ENCODE peak calls at places on chromosomes 7 and 10, in ten cellular contexts. F, V, Q, L, O, T, C, G, N and S are unnamed samples.

GRCh38 chr7:38883706-38884105 is 25.3 kb downstream of the VPS41 start:
- DNase-seq in F (no peak), V (no peak), Q (no peak), L (no peak), O (no peak), T (no peak), C (no peak), G (no peak), N (no peak), S (no peak)

GRCh38 chr7:28957822-28958234 is 302 bp downstream of the TRIL start:
- DNase-seq in F (no peak), V (peak), Q (no peak), L (no peak), O (no peak), T (no peak), C (no peak), G (no peak), N (no peak), S (peak)

GRCh38 chr7:117202511-117202910 is 120.3 kb downstream of the WNT2 start:
- DNase-seq in F (no peak), V (no peak), Q (no peak), L (peak), O (peak), T (no peak), C (peak), G (no peak), N (no peak), S (no peak)

GRCh38 chr7:36115448-36116321 is 37.4 kb upstream of the EEPD1 start:
- DNase-seq in F (peak), V (peak), Q (peak), L (peak), O (peak), T (peak), C (peak), G (peak), N (peak), S (peak)

GRCh38 chr10:98611432-98611831 is 164.7 kb upstream of the HPS1 start:
- DNase-seq in F (no peak), V (peak), Q (no peak), L (no peak), O (no peak), T (peak), C (peak), G (no peak), N (no peak), S (peak)

GRCh38 chr10:103659674-103660363 is 166.3 kb downstream of the NEURL1 start:
- DNase-seq in F (peak), V (peak), Q (peak), L (peak), O (no peak), T (peak), C (peak), G (peak), N (peak), S (peak)

GRCh38 chr7:120741371-120742042 is 116.4 kb downstream of the TSPAN12 start:
- DNase-seq in F (no peak), V (no peak), Q (no peak), L (no peak), O (peak), T (no peak), C (no peak), G (no peak), N (no peak), S (no peak)

GRCh38 chr7:16646427-16647081 is 573 bp downstream of the BZW2 start:
- DNase-seq in F (no peak), V (peak), Q (no peak), L (peak), O (no peak), T (no peak), C (no peak), G (no peak), N (no peak), S (peak)

GRCh38 chr10:127353544-127353943 is 157.2 kb upstream of the INSYN2A start:
- DNase-seq in F (no peak), V (no peak), Q (no peak), L (no peak), O (no peak), T (no peak), C (no peak), G (no peak), N (no peak), S (no peak)

GRCh38 chr7:116534790-116535189 is 10.0 kb downstream of the CAV1 start:
- DNase-seq in F (no peak), V (no peak), Q (no peak), L (peak), O (no peak), T (peak), C (peak), G (no peak), N (no peak), S (no peak)

GRCh38 chr7:47658886-47659635 is 77.2 kb upstream of the TNS3 start:
- DNase-seq in F (no peak), V (no peak), Q (no peak), L (no peak), O (no peak), T (no peak), C (no peak), G (no peak), N (no peak), S (no peak)

GRCh38 chr7:90224204-90224603 is 12.7 kb downstream of the STEAP2 start:
- DNase-seq in F (no peak), V (no peak), Q (no peak), L (no peak), O (no peak), T (no peak), C (no peak), G (no peak), N (no peak), S (no peak)

GRCh38 chr7:81594767-81595166 is 175.1 kb downstream of the HGF start:
- DNase-seq in F (peak), V (no peak), Q (no peak), L (peak), O (no peak), T (no peak), C (peak), G (no peak), N (peak), S (peak)

GRCh38 chr10:97129666-97130065 is 56.1 kb downstream of the SLIT1 start:
- DNase-seq in F (no peak), V (no peak), Q (no peak), L (no peak), O (no peak), T (no peak), C (no peak), G (no peak), N (no peak), S (no peak)

GRCh38 chr7:129741743-129742213 is 130.3 kb downstream of the NRF1 start:
- DNase-seq in F (no peak), V (peak), Q (no peak), L (no peak), O (no peak), T (no peak), C (no peak), G (no peak), N (no peak), S (no peak)

GRCh38 chr10:36488579-36488978 is 636.8 kb upstream of the ANKRD30A start:
- DNase-seq in F (no peak), V (no peak), Q (no peak), L (no peak), O (no peak), T (no peak), C (no peak), G (no peak), N (no peak), S (no peak)

GRCh38 chr10:124642076-124642710 is 102.0 kb downstream of the FAM53B start:
- DNase-seq in F (no peak), V (no peak), Q (no peak), L (no peak), O (no peak), T (peak), C (no peak), G (no peak), N (peak), S (no peak)

GRCh38 chr7:88309845-88310244 is 3.2 kb upstream of the STEAP4 start:
- DNase-seq in F (no peak), V (no peak), Q (no peak), L (peak), O (no peak), T (no peak), C (no peak), G (no peak), N (no peak), S (no peak)

GRCh38 chr10:61635946-61636345 is 26.8 kb upstream of the CABCOCO1 start:
- DNase-seq in F (no peak), V (no peak), Q (no peak), L (peak), O (peak), T (no peak), C (peak), G (no peak), N (no peak), S (peak)

GRCh38 chr7:116707289-116707688 is 35.3 kb downstream of the MET start:
- DNase-seq in F (no peak), V (no peak), Q (no peak), L (no peak), O (no peak), T (no peak), C (no peak), G (no peak), N (no peak), S (no peak)

GRCh38 chr7:1794888-1795542 is 124.9 kb downstream of the ELFN1 start:
- DNase-seq in F (no peak), V (no peak), Q (no peak), L (peak), O (no peak), T (no peak), C (no peak), G (no peak), N (no peak), S (no peak)

GRCh38 chr7:144020340-144020739 is 20.2 kb downstream of the OR6B1 start:
- DNase-seq in F (no peak), V (no peak), Q (no peak), L (no peak), O (no peak), T (no peak), C (no peak), G (no peak), N (peak), S (no peak)

GRCh38 chr10:91598211-91598981 is 34.5 kb downstream of the PPP1R3C start:
- DNase-seq in F (no peak), V (peak), Q (no peak), L (peak), O (peak), T (no peak), C (peak), G (no peak), N (no peak), S (peak)

GRCh38 chr10:18504161-18504560 is 147.2 kb downstream of the NSUN6 start:
- DNase-seq in F (no peak), V (no peak), Q (no peak), L (no peak), O (no peak), T (no peak), C (no peak), G (no peak), N (no peak), S (no peak)

GRCh38 chr10:12844796-12845524 is 156.6 kb downstream of the CCDC3 start:
- DNase-seq in F (peak), V (peak), Q (no peak), L (peak), O (peak), T (peak), C (peak), G (no peak), N (no peak), S (peak)

GRCh38 chr7:140176271-140176701 is 497 bp downstream of the KDM7A start:
- DNase-seq in F (no peak), V (peak), Q (no peak), L (no peak), O (no peak), T (no peak), C (no peak), G (no peak), N (no peak), S (no peak)

GRCh38 chr7:112162161-112163020 is 43.8 kb downstream of the DOCK4 start:
- DNase-seq in F (no peak), V (peak), Q (peak), L (peak), O (peak), T (peak), C (no peak), G (no peak), N (peak), S (peak)

GRCh38 chr7:158973440-158973839 is 117.1 kb downstream of the DYNC2I1 start:
- DNase-seq in F (no peak), V (peak), Q (no peak), L (no peak), O (no peak), T (no peak), C (no peak), G (no peak), N (peak), S (no peak)

GRCh38 chr10:63005246-63005645 is 127.9 kb upstream of the NRBF2 start:
- DNase-seq in F (peak), V (no peak), Q (no peak), L (peak), O (peak), T (no peak), C (peak), G (no peak), N (no peak), S (peak)

GRCh38 chr10:107614939-107615665 is 450.6 kb upstream of the SORCS1 start:
- DNase-seq in F (no peak), V (no peak), Q (no peak), L (peak), O (peak), T (no peak), C (peak), G (no peak), N (no peak), S (peak)

GRCh38 chr10:14507156-14507555 is 176.4 kb upstream of the FRMD4A start:
- DNase-seq in F (no peak), V (no peak), Q (no peak), L (no peak), O (no peak), T (no peak), C (no peak), G (no peak), N (no peak), S (no peak)

GRCh38 chr7:155913719-155914118 is 101.5 kb upstream of the SHH start:
- DNase-seq in F (no peak), V (no peak), Q (no peak), L (no peak), O (no peak), T (no peak), C (no peak), G (no peak), N (no peak), S (no peak)

GRCh38 chr7:18086165-18087030 is 58.8 kb upstream of the PRPS1L1 start:
- DNase-seq in F (no peak), V (peak), Q (no peak), L (no peak), O (no peak), T (peak), C (no peak), G (no peak), N (peak), S (no peak)

GRCh38 chr10:65793738-65794425 is 1132.0 kb upstream of the LRRTM3 start:
- DNase-seq in F (no peak), V (no peak), Q (no peak), L (peak), O (peak), T (no peak), C (no peak), G (no peak), N (no peak), S (peak)

GRCh38 chr7:17963281-17963680 is 23.0 kb upstream of the SNX13 start:
- DNase-seq in F (no peak), V (no peak), Q (no peak), L (peak), O (no peak), T (no peak), C (peak), G (no peak), N (no peak), S (no peak)

GRCh38 chr7:3198316-3198715 is 102.7 kb upstream of the SDK1 start:
- DNase-seq in F (no peak), V (no peak), Q (no peak), L (no peak), O (no peak), T (no peak), C (no peak), G (no peak), N (no peak), S (no peak)

GRCh38 chr7:3195160-3195559 is 105.9 kb upstream of the SDK1 start:
- DNase-seq in F (no peak), V (no peak), Q (no peak), L (no peak), O (no peak), T (peak), C (no peak), G (no peak), N (no peak), S (no peak)

GRCh38 chr7:3194501-3195141 is 106.4 kb upstream of the SDK1 start:
- DNase-seq in F (peak), V (peak), Q (no peak), L (peak), O (peak), T (no peak), C (no peak), G (no peak), N (no peak), S (peak)

GRCh38 chr7:3197567-3198212 is 103.4 kb upstream of the SDK1 start:
- DNase-seq in F (no peak), V (no peak), Q (no peak), L (no peak), O (no peak), T (peak), C (no peak), G (no peak), N (no peak), S (no peak)

DNA sequence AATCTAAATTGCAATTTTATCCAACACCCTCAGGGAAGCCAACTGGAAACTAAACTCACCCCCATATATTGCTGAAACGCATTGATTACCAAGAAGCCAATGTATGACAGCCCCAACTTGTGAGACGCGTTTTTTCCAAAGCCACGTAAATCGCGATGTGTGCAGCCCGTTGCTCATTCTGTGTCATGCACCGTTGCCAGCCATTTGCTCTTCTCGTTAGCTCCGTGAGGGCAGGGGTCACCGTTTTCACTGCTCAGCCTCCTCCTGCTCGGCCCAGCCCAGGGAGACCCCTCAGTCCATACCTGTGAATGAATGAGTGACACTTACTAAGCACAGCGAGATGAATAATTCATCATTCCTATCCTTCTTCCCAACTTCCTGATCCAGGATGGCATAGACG is 104.4 kb upstream of the SDK1 start:
- DNase-seq in F (no peak), V (no peak), Q (no peak), L (no peak), O (no peak), T (peak), C (no peak), G (no peak), N (no peak), S (no peak)
- TF ChIP-seq CTCF in F (no peak), V (no peak), Q (no peak), L (no peak), O (no peak), T (no peak), C (no peak), G (no peak), N (no peak), S (no peak)

GRCh38 chr10:100744980-100745881 is at the start of gene PAX2:
- DNase-seq in F (no peak), V (no peak), Q (no peak), L (no peak), O (no peak), T (peak), C (no peak), G (no peak), N (no peak), S (no peak)
- H3K4me3 ChIP-seq in F (no peak), V (no peak), Q (peak), L (no peak), O (no peak), T (peak), C (no peak), G (peak), N (peak), S (no peak)

DNA sequence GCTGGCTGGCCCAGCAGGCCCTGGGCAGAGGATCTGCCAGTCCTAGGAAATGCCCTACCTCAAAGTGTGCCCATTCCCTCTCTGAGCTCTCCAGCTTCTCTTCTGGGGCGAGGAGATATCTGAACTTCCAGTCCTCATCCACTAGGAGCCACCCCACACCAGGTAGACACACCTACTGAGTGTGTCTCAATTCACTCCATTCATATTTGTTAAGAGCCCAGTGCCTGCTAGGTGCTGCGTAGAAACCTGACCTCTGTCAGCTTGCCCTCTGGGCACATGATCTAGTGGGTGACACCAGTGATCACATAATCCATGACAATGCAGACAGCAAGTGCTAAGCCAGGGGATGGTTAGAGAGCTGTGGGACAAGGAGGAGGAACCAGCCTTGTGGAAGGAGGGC is 81.5 kb downstream of the COL13A1 start:
- DNase-seq in F (no peak), V (peak), Q (no peak), L (no peak), O (peak), T (no peak), C (no peak), G (no peak), N (no peak), S (no peak)
- TF ChIP-seq CTCF in F (peak), V (peak), Q (no peak), L (no peak), O (peak), T (no peak), C (peak), G (no peak), N (no peak), S (peak)

GRCh38 chr7:151235091-151235787 is 3.0 kb downstream of the CHPF2 start:
- DNase-seq in F (no peak), V (no peak), Q (no peak), L (no peak), O (no peak), T (peak), C (no peak), G (no peak), N (no peak), S (no peak)
- H3K4me3 ChIP-seq in F (no peak), V (no peak), Q (no peak), L (no peak), O (no peak), T (no peak), C (no peak), G (no peak), N (no peak), S (no peak)